ENCODE peak calls at places on chromosomes 1 and 21, in four cellular contexts. C is NCI-H2081; G is PC-3; F is stimulated activated CD4-positive, alpha-beta T cell treated with anti-CD3 and anti-CD28 coated beads, TNF-alpha, amount 100 ng/mL, for 4 hours. U is an unnamed sample.

GRCh38 chr1:61081637-61082335 is 575 bp upstream of the NFIA start:
- DNase-seq in C (no peak), G (peak; percentile 59), F (no peak), U (peak; percentile 31)

GRCh38 chr1:86515597-86515996 is 31.3 kb upstream of the CLCA4 start:
- DNase-seq in C (no peak), G (peak; percentile 62), F (no peak), U (no peak)

GRCh38 chr1:218366322-218367052 is 21.4 kb downstream of the TGFB2 start:
- DNase-seq in C (no peak), G (no peak), F (no peak), U (no peak)

GRCh38 chr1:180503274-180503862 is 991 bp upstream of the ACBD6 start:
- DNase-seq in C (no peak), G (peak; percentile 21), F (no peak), U (no peak)

GRCh38 chr1:156356875-156357534 is 12.0 kb upstream of the RHBG start:
- DNase-seq in C (peak; percentile 89), G (peak; percentile 94), F (peak; percentile 46), U (peak; percentile 71)

GRCh38 chr1:40239626-40240025 is 8.1 kb upstream of the TMCO2 start:
- DNase-seq in C (no peak), G (no peak), F (no peak), U (no peak)

GRCh38 chr1:156833598-156833997 is 16.9 kb upstream of the SH2D2A start:
- DNase-seq in C (no peak), G (no peak), F (no peak), U (no peak)

GRCh38 chr1:207890136-207890738 is 20.7 kb downstream of the CD34 start:
- DNase-seq in C (no peak), G (peak; percentile 63), F (no peak), U (no peak)

GRCh38 chr21:39660191-39660590 is 47.5 kb downstream of the B3GALT5 start:
- DNase-seq in C (peak; percentile 48), G (peak; percentile 25), F (no peak), U (no peak)

GRCh38 chr21:45387506-45387905 is 17.5 kb upstream of the COL18A1 start:
- DNase-seq in C (no peak), G (no peak), F (no peak), U (no peak)

GRCh38 chr1:33185541-33185940 is 3.7 kb upstream of the TRIM62 start:
- DNase-seq in C (no peak), G (no peak), F (no peak), U (no peak)

GRCh38 chr1:112934562-112934952 is 21.4 kb downstream of the SLC16A1 start:
- DNase-seq in C (no peak), G (no peak), F (no peak), U (no peak)

GRCh38 chr1:191343816-191344215 is 814.4 kb upstream of the RGS18 start:
- DNase-seq in C (no peak), G (peak; percentile 32), F (no peak), U (no peak)

GRCh38 chr21:44574457-44575306 is 1.2 kb downstream of the KRTAP10-4 start:
- DNase-seq in C (no peak), G (peak; percentile 14), F (no peak), U (no peak)

GRCh38 chr1:15678578-15678977 is 5.5 kb upstream of the PLEKHM2 start:
- DNase-seq in C (no peak), G (peak; percentile 82), F (no peak), U (no peak)

GRCh38 chr1:45172015-45172414 is 34.4 kb downstream of the ZSWIM5 start:
- DNase-seq in C (no peak), G (peak; percentile 89), F (no peak), U (no peak)

GRCh38 chr1:207298186-207298585 is 23.3 kb upstream of the CD55 start:
- DNase-seq in C (no peak), G (no peak), F (no peak), U (no peak)

GRCh38 chr1:228343211-228343661 is 63.4 kb downstream of the TRIM11 start:
- DNase-seq in C (no peak), G (no peak), F (no peak), U (no peak)

GRCh38 chr1:38839363-38839762 is 20.2 kb downstream of the RRAGC start:
- DNase-seq in C (no peak), G (no peak), F (no peak), U (no peak)

U was measured in activated B cell treated with CpG ODN at 0.5 μM for 24 hours.